ENCODE peak calls at places on chromosomes 5 and 9, in four cellular contexts. T is GM12878, V is K562, I is HepG2. M is an unnamed sample. For H4K20me1, the result is how much of the 10 kb centered on the place peaks cover.

GRCh38 chr5:453725-454481 is 10.9 kb downstream of the EXOC3 start:
- DNase-seq in T (no peak), V (no peak), I (no peak), M (no peak)

GRCh38 chr9:108766786-108767185 is 89.0 kb downstream of the ACTL7B start:
- DNase-seq in T (no peak), V (no peak), I (no peak), M (no peak)

GRCh38 chr5:13976867-13977479 is 32.5 kb upstream of the DNAH5 start:
- DNase-seq in T (no peak), V (peak), I (peak), M (peak)

GRCh38 chr5:133794066-133794465 is 174.4 kb downstream of the C5orf15 start:
- DNase-seq in T (no peak), V (no peak), I (no peak), M (no peak)

GRCh38 chr9:97109194-97109811 is 70.4 kb upstream of the CTSV start:
- DNase-seq in T (peak), V (peak), I (peak), M (peak)

GRCh38 chr5:41875121-41875520 is 4.9 kb upstream of the OXCT1 start:
- DNase-seq in T (no peak), V (no peak), I (no peak), M (no peak)

GRCh38 chr9:4640027-4640426 is 22.1 kb upstream of the PLPP6 start:
- DNase-seq in T (no peak), V (peak), I (peak), M (peak)

GRCh38 chr5:14228219-14228618 is 85.1 kb downstream of the TRIO start:
- DNase-seq in T (no peak), V (no peak), I (no peak), M (no peak)

GRCh38 chr5:4640793-4641192 is 499.3 kb upstream of the ADAMTS16 start:
- DNase-seq in T (no peak), V (no peak), I (no peak), M (peak)

GRCh38 chr5:66306105-66306843 is 162.2 kb downstream of the SREK1 start:
- DNase-seq in T (no peak), V (peak), I (peak), M (peak)

GRCh38 chr5:31701642-31702041 is 62.7 kb downstream of the PDZD2 start:
- DNase-seq in T (no peak), V (no peak), I (no peak), M (no peak)

GRCh38 chr9:21110708-21111576 is 30.7 kb downstream of the IFNW1 start:
- DNase-seq in T (peak), V (no peak), I (peak), M (peak)

GRCh38 chr5:132754947-132755346 is 7.7 kb downstream of the CCNI2 start:
- DNase-seq in T (no peak), V (no peak), I (peak), M (peak)

GRCh38 chr5:136730426-136730825 is 365.1 kb upstream of the TRPC7 start:
- DNase-seq in T (no peak), V (no peak), I (no peak), M (no peak)

GRCh38 chr9:76687861-76688374 is 76.3 kb upstream of the PCA3 start:
- DNase-seq in T (no peak), V (no peak), I (no peak), M (no peak)

GRCh38 chr9:137270929-137271695 is 6.4 kb upstream of the TOR4A start:
- DNase-seq in T (no peak), V (no peak), I (no peak), M (no peak)

GRCh38 chr5:171405615-171406014 is 13.8 kb upstream of the FGF18 start:
- DNase-seq in T (no peak), V (no peak), I (no peak), M (peak)

GRCh38 chr9:111483419-111483861 is 743 bp downstream of the ECPAS start:
- DNase-seq in T (no peak), V (peak), I (peak), M (no peak)

GRCh38 chr5:174816858-174817257 is 92.5 kb downstream of the MSX2 start:
- DNase-seq in T (no peak), V (no peak), I (no peak), M (peak)

GRCh38 chr5:5658226-5658625 is 235.7 kb downstream of the ICE1 start:
- DNase-seq in T (peak), V (no peak), I (no peak), M (no peak)

GRCh38 chr5:58259685-58260152 is 200.2 kb downstream of the PLK2 start:
- DNase-seq in T (no peak), V (no peak), I (peak), M (peak)

GRCh38 chr9:89438194-89438593 is 59.7 kb downstream of the SEMA4D start:
- DNase-seq in T (no peak), V (no peak), I (no peak), M (no peak)

GRCh38 chr9:27247756-27248155 is 49.2 kb downstream of the EQTN start:
- DNase-seq in T (no peak), V (peak), I (peak), M (peak)

GRCh38 chr9:134299883-134300282 is 26.4 kb upstream of the RXRA start:
- DNase-seq in T (no peak), V (no peak), I (no peak), M (no peak)

GRCh38 chr5:36875051-36875788 is 1.3 kb upstream of the NIPBL start:
- DNase-seq in T (no peak), V (peak), I (peak), M (peak)

GRCh38 chr5:134091626-134092121 is 22.8 kb upstream of the TCF7 start:
- DNase-seq in T (no peak), V (no peak), I (peak), M (no peak)

GRCh38 chr9:77750284-77750683 is 102.2 kb upstream of the GNA14 start:
- DNase-seq in T (no peak), V (no peak), I (no peak), M (no peak)

GRCh38 chr5:68257207-68257606 is 41.7 kb downstream of the PIK3R1 start:
- DNase-seq in T (no peak), V (no peak), I (no peak), M (no peak)

GRCh38 chr5:119271758-119272730 is 83.8 kb upstream of the TNFAIP8 start:
- DNase-seq in T (no peak), V (no peak), I (no peak), M (no peak)

GRCh38 chr9:98383758-98384157 is 128.3 kb upstream of the TBC1D2 start:
- DNase-seq in T (no peak), V (peak), I (no peak), M (peak)

GRCh38 chr5:127203818-127204217 is 86.8 kb upstream of the MEGF10 start:
- DNase-seq in T (no peak), V (no peak), I (no peak), M (no peak)

GRCh38 chr9:104915739-104916138 is 12.2 kb downstream of the ABCA1 start:
- DNase-seq in T (no peak), V (no peak), I (no peak), M (no peak)
- H4K20me1 ChIP-seq in T (under half), V (under half), I (under half), M (under half)

GRCh38 chr5:141149812-141150211 is at the start of gene PCDHB6:
- DNase-seq in T (no peak), V (peak), I (peak), M (peak)

GRCh38 chr5:141150215-141150992 is 547 bp downstream of the PCDHB6 start:
- DNase-seq in T (no peak), V (no peak), I (no peak), M (no peak)

GRCh38 chr5:141150993-141151325 is 1.1 kb downstream of the PCDHB6 start:
- DNase-seq in T (no peak), V (no peak), I (no peak), M (no peak)

GRCh38 chr5:141155540-141156374 is 5.9 kb downstream of the PCDHB6 start:
- DNase-seq in T (no peak), V (no peak), I (no peak), M (peak)
- TF ChIP-seq CTCF in T (no peak), V (peak), I (peak), M (peak)

GRCh38 chr9:6522263-6522662 is 109.3 kb downstream of the UHRF2 start:
- DNase-seq in T (no peak), V (no peak), I (no peak), M (no peak)

GRCh38 chr9:6525326-6526040 is 112.5 kb downstream of the UHRF2 start:
- DNase-seq in T (no peak), V (no peak), I (no peak), M (no peak)
- TF ChIP-seq JUNB in T (no peak), V (no peak), I (no peak), M (no peak)

GRCh38 chr9:93597871-93598646 is 21.7 kb downstream of the PHF2 start:
- DNase-seq in T (no peak), V (no peak), I (no peak), M (no peak)
- H4K20me1 ChIP-seq in T (under half), V (under half), I (under half), M (under half)

GRCh38 chr5:10690460-10690859 is 70.6 kb downstream of the DAP start:
- DNase-seq in T (no peak), V (no peak), I (no peak), M (no peak)

GRCh38 chr5:10686890-10687289 is 74.1 kb downstream of the DAP start:
- DNase-seq in T (no peak), V (no peak), I (no peak), M (no peak)

GRCh38 chr5:10688651-10689171 is 72.3 kb downstream of the DAP start:
- DNase-seq in T (no peak), V (no peak), I (no peak), M (no peak)

GRCh38 chr5:10691826-10692785 is 68.9 kb downstream of the DAP start:
- DNase-seq in T (no peak), V (no peak), I (no peak), M (no peak)

GRCh38 chr5:10689391-10690081 is 71.5 kb downstream of the DAP start:
- DNase-seq in T (no peak), V (peak), I (no peak), M (peak)
- TF ChIP-seq CTCF in T (peak), V (peak), I (peak), M (peak)

DNA sequence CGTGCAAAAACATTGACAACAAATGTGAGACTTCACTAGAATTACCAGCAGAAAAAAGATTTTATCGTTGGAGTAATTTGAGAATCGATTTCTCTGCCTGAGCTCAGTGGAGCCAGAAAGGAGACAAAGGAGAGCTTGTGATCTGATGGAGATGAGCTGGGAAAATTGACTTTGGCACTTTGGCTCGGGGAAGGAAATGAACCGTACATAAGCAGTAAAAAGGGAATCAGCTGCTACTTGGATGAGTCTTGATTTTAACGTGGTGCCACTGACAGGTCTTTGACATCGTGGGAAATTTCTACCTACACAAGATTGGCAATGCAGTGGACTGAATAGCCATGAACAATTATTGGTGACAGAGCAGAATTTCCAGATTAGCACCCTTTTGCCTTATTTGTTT is 244.8 kb upstream of the RPS23 start:
- DNase-seq in T (no peak), V (no peak), I (peak), M (no peak)
- TF ChIP-seq JUNB in T (no peak), V (no peak), I (no peak), M (no peak)

GRCh38 chr5:100898504-100899346 is 4.4 kb downstream of the ST8SIA4 start:
- DNase-seq in T (no peak), V (no peak), I (no peak), M (no peak)

GRCh38 chr5:100900142-100900795 is 2.8 kb downstream of the ST8SIA4 start:
- DNase-seq in T (no peak), V (no peak), I (no peak), M (peak)

GRCh38 chr5:100901851-100902341 is 1.2 kb downstream of the ST8SIA4 start:
- DNase-seq in T (no peak), V (no peak), I (no peak), M (peak)

GRCh38 chr5:100900796-100901731 is 2.0 kb downstream of the ST8SIA4 start:
- DNase-seq in T (peak), V (peak), I (no peak), M (peak)

DNA sequence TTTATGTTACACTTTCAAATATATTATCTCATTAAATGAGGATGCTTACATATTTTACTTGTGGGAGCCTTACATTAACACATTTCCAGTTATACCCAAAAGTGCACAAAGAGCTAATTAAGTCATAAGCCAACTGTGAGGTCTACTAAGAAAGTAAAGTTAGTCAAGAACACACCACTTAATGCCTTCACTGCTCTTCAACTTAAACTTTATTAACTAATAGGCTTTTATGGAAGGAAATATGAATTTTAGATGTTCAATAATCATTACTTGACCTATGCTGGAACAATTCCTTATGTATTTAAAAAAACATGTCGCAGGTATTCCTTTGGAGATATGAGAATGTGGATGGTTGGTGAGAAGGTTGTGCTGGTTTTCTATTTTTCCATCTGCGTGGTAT is 3.4 kb downstream of the ST8SIA4 start:
- DNase-seq in T (no peak), V (no peak), I (no peak), M (no peak)
- H4K20me1 ChIP-seq in T (under half), V (under half), I (under half), M (under half)

GRCh38 chr9:93944011-93944410 is 11.1 kb downstream of the BARX1 start:
- DNase-seq in T (no peak), V (no peak), I (no peak), M (peak)
- TF ChIP-seq CTCF in T (no peak), V (peak), I (peak), M (peak)

GRCh38 chr5:77367733-77368132 is 124.4 kb downstream of the WDR41 start:
- DNase-seq in T (no peak), V (no peak), I (no peak), M (no peak)

GRCh38 chr5:77360969-77361368 is 131.1 kb downstream of the WDR41 start:
- DNase-seq in T (no peak), V (no peak), I (no peak), M (no peak)

GRCh38 chr5:77368367-77368766 is 123.7 kb downstream of the WDR41 start:
- DNase-seq in T (no peak), V (no peak), I (no peak), M (no peak)

GRCh38 chr5:77369566-77369965 is 122.5 kb downstream of the WDR41 start:
- DNase-seq in T (no peak), V (no peak), I (no peak), M (no peak)

GRCh38 chr5:77366717-77367500 is 125.2 kb downstream of the WDR41 start:
- DNase-seq in T (no peak), V (no peak), I (peak), M (peak)
- TF ChIP-seq JUNB in T (no peak), V (no peak), I (no peak), M (no peak)

GRCh38 chr9:114591206-114591853 is 3.8 kb downstream of the ATP6V1G1 start:
- DNase-seq in T (no peak), V (no peak), I (peak), M (no peak)
- H4K20me1 ChIP-seq in T (under half), V (under half), I (under half), M (half or more)